ENCODE peak calls at places on chromosomes 4 and X, in five cellular contexts. E is right atrium auricular region, C is adipocyte, T is AG04450, N is fibroblast of pulmonary artery. G is an unnamed sample.
A peak's percentile ranks its signal among the peaks of the same experiment; 100 is the strongest.

GRCh38 chr4:95869961-95870500 is 30.1 kb downstream of the PDHA2 start:
- DNase-seq in T (no peak), C (no peak), E (no peak), N (peak; percentile 31), G (no peak)

GRCh38 chr4:171342646-171343045 is 470.6 kb upstream of the GALNTL6 start:
- DNase-seq in C (no peak), E (no peak), N (no peak), T (no peak), G (no peak)

GRCh38 chrX:42567268-42567667 is 210.7 kb downstream of the PPP1R2C start:
- DNase-seq in C (no peak), E (no peak), N (peak; percentile 3), T (no peak), G (no peak)

GRCh38 chrX:115362334-115363095 is 73.0 kb downstream of the LUZP4 start:
- DNase-seq in C (peak; percentile 22), N (no peak), T (no peak), E (no peak), G (no peak)

GRCh38 chrX:73863852-73864251 is 300.9 kb downstream of the CHIC1 start:
- DNase-seq in T (no peak), E (peak; percentile 50), N (no peak), C (no peak), G (no peak)

GRCh38 chr4:171621646-171622045 is 191.6 kb upstream of the GALNTL6 start:
- DNase-seq in C (no peak), T (no peak), E (no peak), N (no peak), G (no peak)

GRCh38 chr4:123351713-123352112 is 44.9 kb upstream of the SPRY1 start:
- DNase-seq in T (no peak), E (no peak), C (no peak), N (no peak), G (no peak)

GRCh38 chr4:184413227-184414064 is 60.9 kb downstream of the IRF2 start:
- DNase-seq in T (no peak), C (no peak), N (no peak), E (no peak), G (no peak)

GRCh38 chr4:67575232-67575888 is 16.8 kb downstream of the STAP1 start:
- DNase-seq in E (no peak), C (no peak), T (no peak), N (no peak), G (no peak)

GRCh38 chr4:54872246-54872645 is 214.5 kb downstream of the KIT start:
- DNase-seq in E (no peak), T (no peak), C (peak; percentile 22), N (no peak), G (no peak)

GRCh38 chr4:37758226-37758625 is 68.3 kb upstream of the PGM2 start:
- DNase-seq in T (no peak), C (peak; percentile 79), E (peak; percentile 65), N (peak; percentile 98), G (no peak)

GRCh38 chr4:2046031-2046961 is 12.8 kb upstream of the NAT8L start:
- DNase-seq in T (no peak), C (no peak), E (no peak), N (no peak), G (no peak)

G was measured in Caco-2.